ENCODE peak calls at places on chromosome 9, in four cellular contexts. T is activated T-helper 2 cell treated with anti-CD3 and anti-CD28 coated beads, Interferon-gamma antibody, Interleukin-2, Interleukin-4, amounts not matched to agents 10 μg/mL and 5 μg/mL and 100 μg/mL, durations not matched to agents 14 hours and 24 hours and 36 hours; O is activated CD4-positive, alpha-beta T cell treated with anti-CD3 and anti-CD28 coated beads, Interleukin-2, amount 50 U/mL, for 48 hours; J is SIG-M5. R is an unnamed sample.

GRCh38 chr9:93123561-93124283 is 10.3 kb downstream of the NINJ1 start:
- DNase-seq in T (no peak), O (no peak), J (no peak), R (no peak)

GRCh38 chr9:90499741-90500140 is 142.9 kb downstream of the DIRAS2 start:
- DNase-seq in J (no peak), O (no peak), T (no peak), R (no peak)

GRCh38 chr9:110655723-110656641 is 12.6 kb upstream of the MUSK start:
- DNase-seq in T (no peak), J (no peak), O (no peak), R (no peak)

GRCh38 chr9:15735083-15735974 is 182.5 kb downstream of the CCDC171 start:
- DNase-seq in T (no peak), J (no peak), O (no peak), R (no peak)

GRCh38 chr9:131614340-131614739 is 69.0 kb downstream of the PRRT1B start:
- DNase-seq in O (no peak), J (no peak), T (no peak), R (no peak)

GRCh38 chr9:93159601-93160418 is 24.1 kb upstream of the WNK2 start:
- DNase-seq in J (no peak), T (peak; percentile 60), O (peak; percentile 87), R (peak; percentile 83)

GRCh38 chr9:134621558-134622110 is 20.0 kb upstream of the COL5A1 start:
- DNase-seq in T (no peak), O (no peak), J (no peak), R (no peak)

GRCh38 chr9:13278368-13279246 is 885 bp downstream of the MPDZ start:
- DNase-seq in O (no peak), J (no peak), T (no peak), R (no peak)

GRCh38 chr9:133835273-133835901 is 97.2 kb upstream of the SARDH start:
- DNase-seq in O (no peak), T (no peak), J (no peak), R (no peak)

GRCh38 chr9:77589046-77589795 is 58.9 kb downstream of the GNA14 start:
- DNase-seq in J (no peak), O (no peak), T (no peak), R (no peak)

GRCh38 chr9:3478549-3478953 is 47.2 kb downstream of the RFX3 start:
- DNase-seq in T (no peak), J (no peak), O (no peak), R (no peak)

GRCh38 chr9:88433583-88434240 is 45.5 kb downstream of the SPIN1 start:
- DNase-seq in J (no peak), O (no peak), T (no peak), R (no peak)

GRCh38 chr9:136110082-136111061 is 8.3 kb downstream of the TMEM250 start:
- DNase-seq in T (no peak), J (no peak), O (peak; percentile 53), R (peak; percentile 63)

GRCh38 chr9:133955821-133956411 is 36.2 kb downstream of the VAV2 start:
- DNase-seq in J (no peak), T (no peak), O (peak; percentile 25), R (peak; percentile 47)

GRCh38 chr9:27421567-27421966 is 102.5 kb upstream of the IFNK start:
- DNase-seq in T (no peak), O (no peak), J (no peak), R (no peak)

GRCh38 chr9:38746303-38746702 is 26.4 kb upstream of the FAM240B start:
- DNase-seq in J (no peak), T (no peak), O (no peak), R (no peak)

GRCh38 chr9:133731876-133732321 is 6.3 kb downstream of the SARDH start:
- DNase-seq in J (no peak), T (no peak), O (no peak), R (no peak)

GRCh38 chr9:20144255-20144654 is 355.4 kb upstream of the SLC24A2 start:
- DNase-seq in J (no peak), T (no peak), O (no peak), R (no peak)

GRCh38 chr9:5626727-5627634 is 1.9 kb upstream of the RIC1 start:
- DNase-seq in O (peak; percentile 49), J (peak; percentile 95), T (peak; percentile 44), R (peak; percentile 52)

GRCh38 chr9:108160705-108161233 is 671.2 kb upstream of the KLF4 start:
- DNase-seq in O (no peak), T (no peak), J (no peak), R (no peak)

GRCh38 chr9:115596743-115597080 is 478.8 kb upstream of the TNC start:
- DNase-seq in T (no peak), O (no peak), J (no peak), R (no peak)

GRCh38 chr9:137114613-137115393 is at the start of gene DPP7:
- DNase-seq in T (peak; percentile 78), J (no peak), O (peak; percentile 83), R (peak; percentile 89)

GRCh38 chr9:16012621-16013020 is 459.8 kb downstream of the CCDC171 start:
- DNase-seq in J (no peak), O (no peak), T (no peak), R (no peak)

R was measured in activated T-cell treated with anti-CD3 and anti-CD28 coated beads, Interleukin-2, amount 50 U/mL, for 24 hours.